ENCODE peak calls at places on chromosomes 6 and 20, in five cellular contexts. R is GM20000, P is lower leg skin, H is upper lobe of right lung, Z is A549. U is an unnamed sample.

GRCh38 chr6:41698350-41698781 is 37.0 kb downstream of the TFEB start:
- DNase-seq in P (no peak), Z (no peak), R (no peak), H (no peak), U (no peak)

GRCh38 chr6:144152334-144152900 is 2.1 kb downstream of the STX11 start:
- DNase-seq in P (no peak), H (peak), R (no peak), Z (no peak), U (no peak)

GRCh38 chr20:7879883-7880282 is 60.4 kb downstream of the HAO1 start:
- DNase-seq in H (no peak), Z (peak), P (no peak), R (no peak), U (no peak)

GRCh38 chr20:61435184-61435822 is 183.2 kb downstream of the CDH4 start:
- DNase-seq in H (no peak), R (no peak), Z (no peak), P (no peak), U (no peak)

GRCh38 chr20:57282691-57283361 is 16.4 kb upstream of the BMP7 start:
- DNase-seq in H (no peak), R (no peak), P (no peak), Z (no peak), U (no peak)

GRCh38 chr6:165060636-165061190 is 248.7 kb downstream of the C6orf118 start:
- DNase-seq in H (no peak), P (no peak), Z (no peak), R (no peak), U (no peak)

GRCh38 chr20:2814587-2815051 is at the start of gene C20orf141:
- DNase-seq in Z (peak), R (no peak), H (no peak), P (peak), U (no peak)

GRCh38 chr6:87407531-87407895 is 259 bp upstream of the CFAP206 start:
- DNase-seq in P (no peak), R (peak), H (no peak), Z (no peak), U (no peak)

GRCh38 chr6:5517781-5518180 is 256.5 kb downstream of the FARS2 start:
- DNase-seq in H (no peak), Z (no peak), R (peak), P (no peak), U (no peak)

GRCh38 chr6:159533016-159533415 is 160.0 kb downstream of the SOD2 start:
- DNase-seq in Z (no peak), H (no peak), P (no peak), R (no peak), U (no peak)

GRCh38 chr20:58377017-58377416 is 12.0 kb upstream of the VAPB start:
- DNase-seq in P (no peak), Z (no peak), H (no peak), R (no peak), U (no peak)

GRCh38 chr20:10924628-10925266 is 250.9 kb upstream of the JAG1 start:
- DNase-seq in Z (peak), P (no peak), R (no peak), H (no peak), U (no peak)

GRCh38 chr6:122653094-122653493 is 42.9 kb downstream of the PKIB start:
- DNase-seq in H (no peak), R (no peak), Z (peak), P (no peak), U (no peak)

GRCh38 chr20:8267009-8267408 is 134.9 kb downstream of the PLCB1 start:
- DNase-seq in Z (no peak), R (no peak), P (no peak), H (no peak), U (no peak)

GRCh38 chr20:13665709-13666108 is 27.0 kb upstream of the TASP1 start:
- DNase-seq in P (no peak), R (no peak), Z (no peak), H (no peak), U (no peak)

GRCh38 chr6:112251170-112251945 is 3.0 kb downstream of the LAMA4 start:
- DNase-seq in H (no peak), Z (no peak), P (peak), R (no peak), U (no peak)

GRCh38 chr6:129923520-129923919 is 62.4 kb upstream of the TMEM244 start:
- DNase-seq in P (no peak), R (peak), Z (no peak), H (no peak), U (no peak)

GRCh38 chr6:149529650-149530049 is 16.2 kb downstream of the PPIL4 start:
- DNase-seq in R (no peak), P (no peak), Z (no peak), H (no peak), U (no peak)

GRCh38 chr6:25138024-25138696 is 141.0 kb upstream of the CARMIL1 start:
- DNase-seq in Z (peak), H (peak), P (peak), R (peak), U (no peak)

GRCh38 chr20:41138527-41139226 is 1.3 kb downstream of the PLCG1 start:
- DNase-seq in H (peak), R (peak), Z (no peak), P (no peak), U (no peak)

GRCh38 chr20:51525241-51526104 is 17.0 kb downstream of the NFATC2 start:
- DNase-seq in H (no peak), R (peak), P (no peak), Z (no peak), U (no peak)
- TF ChIP-seq CTCF in H (no peak), R (no peak), P (no peak), Z (no peak), U (no peak)

GRCh38 chr6:71482742-71483141 is 194.1 kb downstream of the OGFRL1 start:
- DNase-seq in Z (peak), R (no peak), P (no peak), H (no peak), U (no peak)
- TF ChIP-seq CTCF in Z (peak), R (no peak), P (no peak), H (peak), U (no peak)

DNA sequence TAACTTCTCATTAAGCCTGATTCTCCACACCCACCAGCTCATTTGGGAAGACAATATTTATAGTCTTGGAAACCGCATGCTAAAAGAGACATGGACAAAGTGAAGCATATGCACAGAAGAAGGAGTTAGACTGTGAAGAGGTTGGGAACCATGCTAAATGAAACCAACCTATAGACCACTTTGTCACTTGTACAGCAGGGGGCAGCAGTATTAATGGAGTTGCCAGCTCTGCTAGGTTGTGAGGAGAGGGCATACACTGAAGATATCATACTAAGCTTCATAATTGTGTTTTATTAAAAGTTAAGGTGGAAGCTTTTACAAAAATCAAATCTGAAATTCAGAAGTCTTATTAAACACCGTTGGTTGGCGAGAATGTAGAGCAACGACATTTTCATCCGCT is 38.3 kb upstream of the HMGCLL1 start:
- DNase-seq in P (no peak), Z (peak), H (no peak), R (peak), U (no peak)
- TF ChIP-seq CTCF in P (no peak), Z (peak), H (peak), R (no peak), U (no peak)

GRCh38 chr6:13614926-13615801 is at the start of gene NOL7:
- DNase-seq in H (peak), P (peak), R (peak), Z (peak), U (peak)
- TF ChIP-seq CTCF in H (peak), P (no peak), R (peak), Z (peak), U (peak)

GRCh38 chr20:34220581-34220980 is 20.6 kb upstream of the ASIP start:
- DNase-seq in Z (no peak), P (no peak), R (no peak), H (no peak), U (no peak)

GRCh38 chr20:34211591-34211990 is 29.6 kb upstream of the ASIP start:
- DNase-seq in P (no peak), Z (no peak), H (no peak), R (no peak), U (no peak)

GRCh38 chr20:34213213-34213612 is 28.0 kb upstream of the ASIP start:
- DNase-seq in Z (no peak), R (no peak), P (no peak), H (no peak), U (no peak)

GRCh38 chr20:34216382-34216742 is 24.9 kb upstream of the ASIP start:
- DNase-seq in H (no peak), P (no peak), Z (no peak), R (no peak), U (no peak)

GRCh38 chr20:34215711-34216381 is 25.4 kb upstream of the ASIP start:
- DNase-seq in H (peak), Z (peak), P (peak), R (peak), U (peak)
- TF ChIP-seq CTCF in H (no peak), Z (no peak), P (no peak), R (no peak), U (no peak)

GRCh38 chr6:44395501-44395900 is 8.0 kb downstream of the CDC5L start:
- DNase-seq in P (no peak), Z (no peak), R (no peak), H (no peak), U (no peak)
- TF ChIP-seq CTCF in P (no peak), Z (no peak), R (no peak), H (no peak), U (no peak)

GRCh38 chr6:157614026-157614484 is 209.0 kb upstream of the SNX9 start:
- DNase-seq in P (no peak), R (no peak), Z (no peak), H (no peak), U (no peak)
- TF ChIP-seq CTCF in P (no peak), R (no peak), Z (no peak), H (no peak), U (no peak)

GRCh38 chr6:35568967-35569606 is 56.4 kb upstream of the TULP1 start:
- DNase-seq in Z (peak), H (peak), R (peak), P (peak), U (no peak)
- TF ChIP-seq CTCF in Z (no peak), H (peak), R (peak), P (no peak), U (no peak)

GRCh38 chr6:124298682-124299081 is 495.0 kb downstream of the NKAIN2 start:
- DNase-seq in Z (no peak), H (no peak), R (no peak), P (no peak), U (no peak)

GRCh38 chr6:124303971-124304370 is 500.3 kb downstream of the NKAIN2 start:
- DNase-seq in H (no peak), P (no peak), R (no peak), Z (no peak), U (no peak)
- TF ChIP-seq CTCF in H (no peak), P (no peak), R (no peak), Z (no peak), U (no peak)

DNA sequence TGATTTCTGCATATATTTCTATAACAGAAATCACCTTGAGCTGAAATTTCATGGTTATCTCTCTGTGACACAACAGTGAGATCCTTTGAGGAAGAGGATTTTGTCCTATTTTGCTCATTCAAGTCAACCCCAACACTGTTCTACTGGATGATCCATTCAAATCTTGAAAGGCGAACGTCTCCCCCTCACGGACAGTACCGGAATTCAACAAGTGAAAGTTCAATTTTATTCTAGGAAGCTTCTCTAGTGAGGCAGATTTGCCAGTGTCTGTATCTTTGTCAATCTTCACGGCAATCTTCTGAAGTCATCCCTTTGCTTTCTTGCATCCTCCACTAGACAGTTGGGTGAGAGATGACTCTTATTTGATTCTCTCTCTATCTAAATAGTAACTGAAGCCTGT is 91.7 kb upstream of the PDE7B start:
- DNase-seq in P (no peak), Z (peak), H (no peak), R (no peak), U (no peak)
- TF ChIP-seq CTCF in P (no peak), Z (peak), H (no peak), R (no peak), U (no peak)

U was measured in mesothelial cell of epicardium.